ENCODE peak calls at places on chromosomes 3 and 15, in five cellular contexts. R is NB4, G is Caco-2, K is IMR-90, H is mucosa of descending colon. S is an unnamed sample.

GRCh38 chr3:141305436-141305835 is 62.9 kb upstream of the ZBTB38 start:
- DNase-seq in G (no peak), K (peak), H (no peak), R (peak), S (peak)

GRCh38 chr15:76169013-76169412 is 109.2 kb downstream of the TMEM266 start:
- DNase-seq in K (peak), H (no peak), G (no peak), R (peak), S (no peak)

GRCh38 chr3:190666801-190667200 is 152.9 kb downstream of the IL1RAP start:
- DNase-seq in H (no peak), G (no peak), K (no peak), R (no peak), S (no peak)

GRCh38 chr3:44039006-44039405 is 202.7 kb upstream of the TOPAZ1 start:
- DNase-seq in R (no peak), H (no peak), K (no peak), G (no peak), S (no peak)

GRCh38 chr15:74122403-74123130 is 7.8 kb upstream of the ISLR2 start:
- DNase-seq in R (no peak), G (no peak), H (no peak), K (no peak), S (no peak)

GRCh38 chr3:116034797-116035196 is 410.5 kb downstream of the LSAMP start:
- DNase-seq in H (no peak), G (no peak), K (peak), R (no peak), S (no peak)

GRCh38 chr15:45180201-45180600 is 7.6 kb downstream of the SHF start:
- DNase-seq in H (no peak), G (no peak), R (peak), K (no peak), S (no peak)

GRCh38 chr3:12884790-12885584 is 43.6 kb upstream of the RPL32 start:
- DNase-seq in R (no peak), G (no peak), K (no peak), H (no peak), S (no peak)

GRCh38 chr3:2452249-2452648 is 353.6 kb downstream of the CNTN4 start:
- DNase-seq in G (no peak), H (no peak), K (no peak), R (no peak), S (no peak)

GRCh38 chr3:169237181-169237580 is 426.3 kb downstream of the MECOM start:
- DNase-seq in H (no peak), K (peak), R (no peak), G (no peak), S (no peak)

GRCh38 chr15:49190586-49190985 is 20.5 kb downstream of the GALK2 start:
- DNase-seq in R (peak), H (no peak), G (no peak), K (no peak), S (no peak)

GRCh38 chr15:85597155-85597815 is 197.4 kb downstream of the KLHL25 start:
- DNase-seq in H (no peak), K (no peak), G (no peak), R (no peak), S (no peak)

GRCh38 chr3:117549716-117550115 is 840.1 kb downstream of the TUSC7 start:
- DNase-seq in H (no peak), K (no peak), R (no peak), G (no peak), S (no peak)
- TF ChIP-seq CTCF in H (no peak), K (peak), R (no peak), G (no peak), S (peak)

DNA sequence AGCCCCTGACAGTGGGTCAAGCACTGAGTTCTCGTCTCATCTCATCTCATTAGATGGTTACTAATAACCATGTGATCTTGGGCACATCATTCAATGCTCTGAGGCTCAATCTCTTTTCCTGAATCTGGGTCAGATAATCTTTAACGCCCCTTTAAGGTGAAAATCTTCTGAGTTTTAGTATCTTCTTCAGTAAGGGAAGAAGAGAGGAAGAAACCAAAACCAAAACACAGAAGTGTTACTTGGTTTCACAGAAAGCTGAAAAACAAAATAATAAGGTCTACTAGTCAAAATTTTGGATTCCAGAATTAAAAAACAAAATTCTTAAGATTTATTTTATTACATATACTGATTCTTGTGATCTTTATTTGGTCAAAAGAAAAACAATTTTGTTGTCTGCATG is 78.2 kb downstream of the CLASP2 start:
- DNase-seq in R (no peak), K (no peak), H (no peak), G (no peak), S (no peak)
- TF ChIP-seq CTCF in R (no peak), K (no peak), H (no peak), G (no peak), S (no peak)

GRCh38 chr15:89770041-89770440 is 6.1 kb upstream of the MESP2 start:
- DNase-seq in R (no peak), H (no peak), G (no peak), K (peak), S (no peak)

GRCh38 chr15:89776274-89777072 is at the start of gene MESP2:
- DNase-seq in R (peak), G (peak), K (peak), H (peak), S (no peak)

GRCh38 chr15:89775815-89776214 is 317 bp upstream of the MESP2 start:
- DNase-seq in R (no peak), H (no peak), G (no peak), K (no peak), S (no peak)

GRCh38 chr15:89774492-89774891 is 1.6 kb upstream of the MESP2 start:
- DNase-seq in H (no peak), R (no peak), K (no peak), G (no peak), S (no peak)

GRCh38 chr15:89772933-89773583 is 3.1 kb upstream of the MESP2 start:
- DNase-seq in R (no peak), G (no peak), H (no peak), K (peak), S (no peak)
- TF ChIP-seq CTCF in R (peak), G (peak), H (no peak), K (no peak), S (peak)

DNA sequence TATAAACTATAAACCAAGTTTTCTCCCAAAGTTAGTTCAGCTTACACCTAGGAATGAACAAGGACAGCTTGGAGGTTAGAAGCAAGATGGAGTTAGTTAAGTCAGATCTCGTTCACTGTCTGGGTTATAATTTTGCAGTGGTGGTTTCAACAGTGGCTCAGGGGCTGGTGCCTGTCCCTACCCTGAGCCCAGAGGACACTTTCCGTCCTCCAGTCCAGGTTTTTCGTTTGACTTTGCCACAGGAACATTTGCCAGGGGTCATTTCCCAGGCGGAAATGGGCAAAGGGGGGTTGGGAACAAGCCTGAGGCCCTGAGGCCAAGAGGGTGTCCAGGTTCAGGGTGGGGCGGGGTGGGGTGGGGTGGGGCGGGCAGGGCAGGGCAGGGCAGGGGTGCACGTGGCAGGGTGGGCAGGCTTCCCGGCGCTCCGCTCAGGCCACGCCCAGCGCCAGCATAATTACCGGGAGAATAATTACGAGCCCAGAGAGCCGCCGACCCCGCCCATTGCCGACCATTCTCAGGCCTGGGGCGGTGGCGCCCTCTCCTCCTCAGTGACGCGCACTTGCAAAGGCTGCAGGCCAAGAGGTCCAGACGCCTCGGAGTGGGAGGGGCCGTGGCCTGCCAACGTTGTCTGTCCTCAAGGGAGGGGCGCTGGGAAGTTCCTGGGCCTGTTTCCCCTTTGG is 70.4 kb downstream of the KLF13 start:
- DNase-seq in G (peak), R (peak), K (peak), H (peak), S (peak)
- TF ChIP-seq CTCF in G (peak), R (no peak), K (no peak), H (no peak), S (no peak)

GRCh38 chr15:33994005-33994615 is 25.8 kb downstream of the CHRM5 start:
- DNase-seq in H (peak), R (peak), K (peak), G (peak), S (no peak)
- TF ChIP-seq CTCF in H (no peak), R (peak), K (peak), G (peak), S (peak)

DNA sequence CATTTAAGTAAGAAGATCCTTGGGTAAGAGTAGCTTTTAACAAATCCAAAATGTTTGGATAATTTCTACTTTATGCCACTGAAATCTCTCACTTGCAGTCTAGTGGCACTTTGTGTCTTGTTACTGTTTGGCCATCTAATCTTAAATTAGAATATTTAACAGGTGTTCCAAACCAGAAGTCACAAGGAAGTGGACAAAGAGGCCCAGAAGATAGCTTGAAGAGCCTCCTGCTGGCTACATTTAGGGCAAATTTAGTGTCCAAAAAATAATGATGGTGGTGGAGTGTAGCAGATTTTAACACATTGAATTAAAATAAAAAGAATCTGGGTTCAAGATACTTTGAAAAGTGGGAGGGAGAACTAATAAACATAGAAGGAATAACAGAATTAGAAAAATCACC is 172.2 kb downstream of the GHSR start:
- DNase-seq in K (no peak), G (no peak), R (no peak), H (no peak), S (no peak)
- TF ChIP-seq CTCF in K (no peak), G (peak), R (no peak), H (no peak), S (peak)

GRCh38 chr15:33766329-33766728 is 202.0 kb upstream of the CHRM5 start:
- DNase-seq in G (no peak), R (no peak), H (no peak), K (no peak), S (no peak)
- TF ChIP-seq CTCF in G (no peak), R (no peak), H (no peak), K (peak), S (no peak)

GRCh38 chr15:71532994-71533393 is 277.4 kb upstream of the NR2E3 start:
- DNase-seq in R (peak), H (no peak), K (no peak), G (no peak), S (no peak)
- TF ChIP-seq CTCF in R (peak), H (no peak), K (peak), G (peak), S (peak)

GRCh38 chr3:28916713-28917499 is 364.0 kb upstream of the RBMS3 start:
- DNase-seq in R (peak), K (peak), H (peak), G (no peak), S (peak)
- TF ChIP-seq CTCF in R (no peak), K (peak), H (no peak), G (no peak), S (peak)

GRCh38 chr3:52077376-52077775 is 21.0 kb upstream of the DUSP7 start:
- DNase-seq in G (no peak), K (no peak), R (no peak), H (no peak), S (no peak)
- TF ChIP-seq CTCF in G (no peak), K (no peak), R (no peak), H (no peak), S (peak)